ENCODE peak calls at places on chromosome 10, in five cellular contexts. One of them, this sample, is unnamed.

GRCh38 chr10:128064615-128065580 is 61.3 kb downstream of the MKI67 start:
- DNase-seq in K562: no peak
- DNase-seq in SK-N-SH: no peak
- DNase-seq in HepG2: no peak
- DNase-seq in GM12878: peak; percentile 80
- DNase-seq in this sample: peak; percentile 91

GRCh38 chr10:125076121-125076825 is 84.1 kb downstream of the CTBP2 start:
- DNase-seq in HepG2: no peak
- DNase-seq in SK-N-SH: no peak
- DNase-seq in GM12878: no peak
- DNase-seq in K562: no peak
- DNase-seq in this sample: no peak

GRCh38 chr10:131697461-131698128 is 203.2 kb upstream of the PPP2R2D start:
- DNase-seq in SK-N-SH: peak; percentile 71
- DNase-seq in K562: no peak
- DNase-seq in GM12878: no peak
- DNase-seq in HepG2: no peak
- DNase-seq in this sample: no peak

GRCh38 chr10:124728830-124729661 is 15.1 kb downstream of the FAM53B start:
- DNase-seq in SK-N-SH: no peak
- DNase-seq in HepG2: no peak
- DNase-seq in K562: no peak
- DNase-seq in GM12878: no peak
- DNase-seq in this sample: no peak

GRCh38 chr10:91210435-91210834 is 10.0 kb upstream of the PCGF5 start:
- DNase-seq in HepG2: peak; percentile 42
- DNase-seq in K562: no peak
- DNase-seq in GM12878: no peak
- DNase-seq in SK-N-SH: peak; percentile 41
- DNase-seq in this sample: no peak

GRCh38 chr10:17428616-17429097 is 25.7 kb downstream of the ST8SIA6 start:
- DNase-seq in SK-N-SH: no peak
- DNase-seq in K562: peak; percentile 91
- DNase-seq in HepG2: no peak
- DNase-seq in GM12878: no peak
- DNase-seq in this sample: no peak

GRCh38 chr10:117163061-117163953 is 25.2 kb upstream of the VAX1 start:
- DNase-seq in K562: peak; percentile 27
- DNase-seq in SK-N-SH: peak; percentile 79
- DNase-seq in HepG2: no peak
- DNase-seq in GM12878: no peak
- DNase-seq in this sample: no peak

GRCh38 chr10:370222-370825 is 235.1 kb downstream of the ZMYND11 start:
- DNase-seq in GM12878: no peak
- DNase-seq in K562: no peak
- DNase-seq in SK-N-SH: peak; percentile 45
- DNase-seq in HepG2: no peak
- DNase-seq in this sample: no peak

GRCh38 chr10:21700474-21700873 is 166.4 kb downstream of the MLLT10 start:
- DNase-seq in GM12878: no peak
- DNase-seq in SK-N-SH: no peak
- DNase-seq in HepG2: no peak
- DNase-seq in K562: no peak
- DNase-seq in this sample: no peak

GRCh38 chr10:35613597-35614226 is 8.6 kb downstream of the GJD4 start:
- DNase-seq in K562: peak; percentile 15
- DNase-seq in GM12878: no peak
- DNase-seq in SK-N-SH: no peak
- DNase-seq in HepG2: peak; percentile 26
- DNase-seq in this sample: no peak

GRCh38 chr10:29541826-29542225 is 92.9 kb downstream of the SVIL start:
- DNase-seq in GM12878: no peak
- DNase-seq in HepG2: no peak
- DNase-seq in K562: no peak
- DNase-seq in SK-N-SH: no peak
- DNase-seq in this sample: no peak

GRCh38 chr10:62399211-62399610 is 25.0 kb downstream of the ZNF365 start:
- DNase-seq in HepG2: no peak
- DNase-seq in GM12878: no peak
- DNase-seq in SK-N-SH: no peak
- DNase-seq in K562: no peak
- DNase-seq in this sample: no peak

GRCh38 chr10:110056822-110057221 is 49.0 kb downstream of the ADD3 start:
- DNase-seq in K562: no peak
- DNase-seq in GM12878: no peak
- DNase-seq in SK-N-SH: no peak
- DNase-seq in HepG2: no peak
- DNase-seq in this sample: no peak

GRCh38 chr10:1570652-1571051 is 166.7 kb downstream of the ADARB2 start:
- DNase-seq in K562: no peak
- DNase-seq in SK-N-SH: no peak
- DNase-seq in HepG2: no peak
- DNase-seq in GM12878: no peak
- DNase-seq in this sample: no peak

GRCh38 chr10:95260397-95260881 is 30.4 kb downstream of the PDLIM1 start:
- DNase-seq in K562: no peak
- DNase-seq in HepG2: peak; percentile 84
- DNase-seq in SK-N-SH: no peak
- DNase-seq in GM12878: no peak
- DNase-seq in this sample: no peak

GRCh38 chr10:22183771-22184466 is 33.9 kb downstream of the EBLN1 start:
- DNase-seq in SK-N-SH: no peak
- DNase-seq in GM12878: no peak
- DNase-seq in HepG2: no peak
- DNase-seq in K562: no peak
- DNase-seq in this sample: no peak

GRCh38 chr10:68106656-68107055 is 2.6 kb upstream of the MYPN start:
- DNase-seq in GM12878: no peak
- DNase-seq in K562: no peak
- DNase-seq in HepG2: no peak
- DNase-seq in SK-N-SH: no peak
- DNase-seq in this sample: no peak

GRCh38 chr10:103618575-103619423 is 125.3 kb downstream of the NEURL1 start:
- DNase-seq in GM12878: no peak
- DNase-seq in K562: peak; percentile 88
- DNase-seq in SK-N-SH: peak; percentile 95
- DNase-seq in HepG2: no peak
- DNase-seq in this sample: peak; percentile 49

GRCh38 chr10:76393875-76394706 is 962.7 kb downstream of the LRMDA start:
- DNase-seq in K562: no peak
- DNase-seq in GM12878: no peak
- DNase-seq in SK-N-SH: no peak
- DNase-seq in HepG2: no peak
- DNase-seq in this sample: no peak

GRCh38 chr10:58322835-58323209 is 12.0 kb upstream of the UBE2D1 start:
- DNase-seq in SK-N-SH: no peak
- DNase-seq in HepG2: no peak
- DNase-seq in K562: no peak
- DNase-seq in GM12878: no peak
- DNase-seq in this sample: no peak

GRCh38 chr10:116985611-116986010 is 19.4 kb downstream of the SHTN1 start:
- DNase-seq in K562: no peak
- DNase-seq in SK-N-SH: no peak
- DNase-seq in GM12878: no peak
- DNase-seq in HepG2: no peak
- DNase-seq in this sample: no peak

GRCh38 chr10:123100030-123100762 is 35.6 kb upstream of the HMX3 start:
- DNase-seq in GM12878: no peak
- DNase-seq in K562: peak; percentile 70
- DNase-seq in HepG2: no peak
- DNase-seq in SK-N-SH: no peak
- DNase-seq in this sample: no peak

GRCh38 chr10:1102836-1103235 is 46.7 kb downstream of the WDR37 start:
- DNase-seq in SK-N-SH: no peak
- DNase-seq in GM12878: no peak
- DNase-seq in K562: no peak
- DNase-seq in HepG2: no peak
- DNase-seq in this sample: no peak

GRCh38 chr10:77360121-77360520 is 277.5 kb downstream of the KCNMA1 start:
- DNase-seq in SK-N-SH: no peak
- DNase-seq in HepG2: no peak
- DNase-seq in K562: no peak
- DNase-seq in GM12878: no peak
- DNase-seq in this sample: no peak

GRCh38 chr10:3774814-3775670 is 10.0 kb downstream of the KLF6 start:
- DNase-seq in HepG2: no peak
- DNase-seq in GM12878: no peak
- DNase-seq in K562: peak; percentile 50
- DNase-seq in SK-N-SH: no peak
- DNase-seq in this sample: no peak

GRCh38 chr10:3775671-3776551 is 9.1 kb downstream of the KLF6 start:
- DNase-seq in HepG2: no peak
- DNase-seq in GM12878: no peak
- DNase-seq in K562: no peak
- DNase-seq in SK-N-SH: no peak
- DNase-seq in this sample: peak; percentile 51

GRCh38 chr10:3773465-3774017 is 11.5 kb downstream of the KLF6 start:
- DNase-seq in SK-N-SH: no peak
- DNase-seq in K562: no peak
- DNase-seq in HepG2: no peak
- DNase-seq in GM12878: no peak
- DNase-seq in this sample: no peak

GRCh38 chr10:3772349-3773222 is 12.4 kb downstream of the KLF6 start:
- DNase-seq in K562: no peak
- DNase-seq in HepG2: no peak
- DNase-seq in GM12878: no peak
- DNase-seq in SK-N-SH: no peak
- DNase-seq in this sample: peak; percentile 14

GRCh38 chr10:3774018-3774813 is 10.8 kb downstream of the KLF6 start:
- DNase-seq in SK-N-SH: no peak
- DNase-seq in HepG2: no peak
- DNase-seq in GM12878: no peak
- DNase-seq in K562: no peak
- DNase-seq in this sample: no peak
- TF ChIP-seq POLR2AphosphoS5 in SK-N-SH: peak; percentile 45
- TF ChIP-seq POLR2AphosphoS5 in HepG2: no peak
- TF ChIP-seq POLR2AphosphoS5 in GM12878: peak; percentile 20
- TF ChIP-seq POLR2AphosphoS5 in K562: no peak
- TF ChIP-seq POLR2AphosphoS5 in this sample: no peak

DNA sequence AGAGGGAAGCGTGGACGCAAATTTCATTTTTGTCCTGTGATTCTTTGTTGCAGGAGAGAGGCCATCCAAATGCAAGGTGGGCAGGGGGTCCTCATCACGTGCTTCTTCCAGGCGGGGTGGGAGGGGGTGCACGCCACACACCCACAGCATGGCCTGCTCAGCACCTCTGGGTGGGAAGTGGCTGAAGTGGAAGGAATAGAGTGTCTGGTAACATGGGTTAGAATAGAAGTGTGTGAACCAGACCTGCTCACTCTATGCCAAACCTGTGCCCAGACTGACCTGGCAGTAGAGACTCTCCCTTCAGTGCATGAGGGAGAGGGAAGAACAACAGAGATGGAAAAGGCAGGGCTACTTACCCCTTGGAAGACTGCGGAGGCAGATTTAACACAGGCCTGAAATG is 21.7 kb downstream of the ZNF503 start:
- DNase-seq in GM12878: no peak
- DNase-seq in HepG2: no peak
- DNase-seq in K562: no peak
- DNase-seq in SK-N-SH: no peak
- DNase-seq in this sample: no peak
- TF ChIP-seq REST in GM12878: no peak
- TF ChIP-seq REST in HepG2: no peak
- TF ChIP-seq REST in K562: no peak
- TF ChIP-seq REST in SK-N-SH: no peak
- TF ChIP-seq REST in this sample: no peak

DNA sequence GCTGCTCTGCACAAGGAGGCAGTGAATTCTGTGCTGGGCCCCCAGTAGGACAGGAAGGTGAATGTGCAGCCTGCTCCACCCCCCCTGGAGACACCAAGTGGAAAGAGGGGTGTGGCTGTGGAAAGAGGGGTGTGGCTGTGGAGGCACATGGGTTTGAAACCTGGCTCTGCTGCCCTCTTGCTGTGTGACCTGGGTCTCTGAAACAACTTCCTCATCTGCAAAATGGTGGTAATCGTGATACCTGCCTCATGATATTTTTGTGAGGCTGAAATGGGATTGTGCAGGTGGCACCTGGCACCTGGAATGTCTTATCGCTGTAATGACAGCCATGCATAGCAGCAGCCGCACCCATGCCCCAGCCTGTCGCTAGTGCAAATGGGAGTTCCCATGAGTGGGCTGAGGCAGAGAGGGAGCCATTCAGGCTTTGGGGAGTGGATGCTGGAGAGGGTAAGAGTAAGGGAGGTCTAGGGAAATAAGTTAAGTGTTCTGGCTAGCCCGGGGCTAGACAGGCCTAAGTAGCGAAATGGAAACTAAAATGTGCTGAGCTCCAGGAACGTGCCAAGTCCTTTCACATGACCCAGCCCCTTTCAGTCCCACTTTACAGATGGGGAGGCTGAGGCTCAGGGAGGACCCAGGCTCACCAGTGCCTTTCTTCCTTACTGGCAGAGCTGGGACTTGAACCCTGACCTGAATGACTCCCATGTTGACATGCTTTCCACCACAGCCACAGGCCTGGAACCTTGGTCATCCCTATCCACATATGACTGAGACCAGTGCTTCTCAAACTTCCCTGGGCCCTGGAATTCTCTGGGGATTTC is 35.0 kb downstream of the C10orf105 start:
- DNase-seq in K562: peak; percentile 87
- DNase-seq in SK-N-SH: no peak
- DNase-seq in HepG2: no peak
- DNase-seq in GM12878: no peak
- DNase-seq in this sample: peak; percentile 47
- TF ChIP-seq GABPA in K562: no peak
- TF ChIP-seq GABPA in SK-N-SH: no peak
- TF ChIP-seq GABPA in HepG2: no peak
- TF ChIP-seq GABPA in GM12878: no peak
- TF ChIP-seq GABPA in this sample: no peak

GRCh38 chr10:43877001-43877400 is 228.3 kb upstream of the ZNF32 start:
- DNase-seq in SK-N-SH: no peak
- DNase-seq in GM12878: no peak
- DNase-seq in K562: no peak
- DNase-seq in HepG2: no peak
- DNase-seq in this sample: no peak
- TF ChIP-seq POLR2AphosphoS5 in SK-N-SH: no peak
- TF ChIP-seq POLR2AphosphoS5 in GM12878: no peak
- TF ChIP-seq POLR2AphosphoS5 in K562: no peak
- TF ChIP-seq POLR2AphosphoS5 in HepG2: no peak
- TF ChIP-seq POLR2AphosphoS5 in this sample: no peak

DNA sequence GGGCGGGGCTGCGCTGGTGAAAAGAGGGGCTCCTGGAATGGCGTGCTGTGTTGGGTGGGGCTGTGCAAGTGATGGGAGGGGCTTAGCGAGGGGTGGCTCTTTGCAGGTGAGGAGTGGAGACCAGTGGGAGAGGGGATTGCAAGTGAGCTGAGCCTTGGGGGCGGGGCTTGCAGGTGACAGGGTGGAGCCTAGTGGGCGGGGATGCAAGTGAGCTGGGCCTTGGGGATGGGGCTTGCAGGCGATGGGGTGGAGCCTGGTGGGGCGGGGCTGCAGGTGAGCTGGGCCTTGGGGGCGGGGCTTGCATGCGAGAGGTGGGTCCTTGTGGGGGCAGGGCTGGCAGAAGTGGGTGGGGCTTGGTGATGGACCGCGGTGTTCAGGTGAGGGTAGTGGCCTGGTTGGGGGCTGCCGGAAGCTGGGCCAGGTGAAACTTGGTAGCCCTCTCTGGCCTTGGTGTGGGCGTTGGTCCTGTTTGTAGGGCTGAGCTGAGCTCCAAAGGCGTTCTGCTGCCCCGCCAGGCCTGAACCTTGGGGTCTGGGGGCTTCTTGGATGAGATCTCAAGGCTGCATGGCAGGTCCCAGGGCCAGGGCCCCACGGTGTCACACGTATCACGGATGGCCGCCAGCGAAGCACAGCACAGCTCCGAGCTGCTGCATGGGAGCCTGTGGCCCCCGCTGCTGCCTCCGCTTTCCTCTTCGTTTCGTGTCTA is 744 bp upstream of the PITRM1 start:
- DNase-seq in K562: peak; percentile 94
- DNase-seq in HepG2: no peak
- DNase-seq in SK-N-SH: no peak
- DNase-seq in GM12878: no peak
- DNase-seq in this sample: no peak
- TF ChIP-seq REST in K562: no peak
- TF ChIP-seq REST in HepG2: no peak
- TF ChIP-seq REST in SK-N-SH: no peak
- TF ChIP-seq REST in GM12878: no peak
- TF ChIP-seq REST in this sample: no peak